ENCODE peak calls at places on chromosomes 16 and 17, in eight cellular contexts. L is activated T-cell treated with anti-CD3 and anti-CD28 coated beads for 24 hours, Q is Caco-2, W is Panc1, P is IMR-90, E is Ammon's horn, I is breast epithelium, M is BJ. D is an unnamed sample.

GRCh38 chr17:80109066-80109618 is 7.8 kb downstream of the GAA start:
- DNase-seq in L (no peak), Q (no peak), W (no peak), P (no peak), E (no peak), I (no peak), M (no peak), D (no peak)

GRCh38 chr16:3580686-3581085 is 3.5 kb upstream of the NLRC3 start:
- DNase-seq in L (no peak), Q (no peak), W (no peak), P (peak; percentile 20), E (no peak), I (no peak), M (no peak), D (no peak)

GRCh38 chr16:17404903-17405691 is 65.7 kb downstream of the XYLT1 start:
- DNase-seq in L (no peak), Q (no peak), W (no peak), P (peak; percentile 49), E (peak; percentile 97), I (no peak), M (no peak), D (peak; percentile 52)

GRCh38 chr17:82238562-82239201 is 9.8 kb downstream of the SLC16A3 start:
- DNase-seq in L (peak; percentile 59), Q (no peak), W (no peak), P (peak; percentile 66), E (peak; percentile 61), I (peak; percentile 89), M (peak; percentile 72), D (peak; percentile 64)

GRCh38 chr16:81446318-81447275 is 2.0 kb downstream of the CMIP start:
- DNase-seq in L (no peak), Q (no peak), W (no peak), P (peak; percentile 51), E (peak; percentile 39), I (peak; percentile 59), M (no peak), D (no peak)

GRCh38 chr16:10514369-10515055 is 65.9 kb downstream of the EMP2 start:
- DNase-seq in L (peak; percentile 23), Q (no peak), W (peak; percentile 38), P (peak; percentile 70), E (peak; percentile 36), I (no peak), M (peak; percentile 27), D (peak; percentile 28)

GRCh38 chr16:67399218-67399733 is 6.0 kb upstream of the TPPP3 start:
- DNase-seq in L (peak; percentile 30), Q (no peak), W (no peak), P (no peak), E (peak; percentile 57), I (no peak), M (no peak), D (no peak)

GRCh38 chr16:75219838-75220237 is 1.1 kb downstream of the CTRB1 start:
- DNase-seq in L (peak; percentile 16), Q (no peak), W (no peak), P (no peak), E (no peak), I (no peak), M (no peak), D (no peak)

GRCh38 chr17:32769846-32770245 is 107.1 kb downstream of the MYO1D start:
- DNase-seq in L (no peak), Q (no peak), W (no peak), P (no peak), E (no peak), I (no peak), M (no peak), D (no peak)

GRCh38 chr17:76672270-76672851 is 28.8 kb upstream of the ST6GALNAC1 start:
- DNase-seq in L (no peak), Q (no peak), W (no peak), P (no peak), E (no peak), I (no peak), M (no peak), D (no peak)

GRCh38 chr17:31715436-31715835 is 143.6 kb downstream of the COPRS start:
- DNase-seq in L (no peak), Q (no peak), W (no peak), P (no peak), E (no peak), I (no peak), M (no peak), D (no peak)

GRCh38 chr17:5019475-5019956 is 15.7 kb downstream of the SLC52A1 start:
- DNase-seq in L (peak; percentile 32), Q (no peak), W (no peak), P (peak; percentile 12), E (no peak), I (no peak), M (no peak), D (no peak)

GRCh38 chr16:83268164-83268563 is 539.6 kb upstream of the HSBP1 start:
- DNase-seq in L (no peak), Q (no peak), W (no peak), P (no peak), E (no peak), I (no peak), M (no peak), D (no peak)

GRCh38 chr17:45197555-45198334 is 23.9 kb upstream of the FMNL1 start:
- DNase-seq in L (peak; percentile 83), Q (peak; percentile 96), W (peak; percentile 61), P (peak; percentile 77), E (peak; percentile 85), I (peak; percentile 91), M (no peak), D (peak; percentile 92)

GRCh38 chr16:79171504-79172240 is 428.9 kb downstream of the MAF start:
- DNase-seq in L (no peak), Q (no peak), W (no peak), P (no peak), E (no peak), I (no peak), M (no peak), D (no peak)

GRCh38 chr16:11259655-11260595 is 3.9 kb upstream of the SOCS1 start:
- DNase-seq in L (no peak), Q (no peak), W (no peak), P (no peak), E (no peak), I (no peak), M (no peak), D (no peak)

GRCh38 chr16:1383556-1383955 is 30.9 kb downstream of the UNKL start:
- DNase-seq in L (no peak), Q (no peak), W (no peak), P (no peak), E (no peak), I (no peak), M (no peak), D (no peak)

GRCh38 chr17:9331512-9332163 is 244.0 kb downstream of the STX8 start:
- DNase-seq in L (no peak), Q (no peak), W (no peak), P (no peak), E (peak; percentile 52), I (no peak), M (no peak), D (no peak)

GRCh38 chr17:73231363-73231762 is 30.3 kb downstream of the CPSF4L start:
- DNase-seq in L (no peak), Q (no peak), W (no peak), P (peak; percentile 25), E (no peak), I (no peak), M (no peak), D (no peak)

GRCh38 chr16:15052747-15053476 is 3.0 kb downstream of the NTAN1 start:
- DNase-seq in L (no peak), Q (no peak), W (no peak), P (no peak), E (no peak), I (no peak), M (no peak), D (no peak)

GRCh38 chr16:13587171-13587570 is 332.8 kb upstream of the ERCC4 start:
- DNase-seq in L (no peak), Q (no peak), W (no peak), P (no peak), E (no peak), I (no peak), M (no peak), D (no peak)

GRCh38 chr16:29820730-29821662 is 734 bp downstream of the MVP start:
- DNase-seq in L (no peak), Q (no peak), W (no peak), P (no peak), E (no peak), I (no peak), M (no peak), D (no peak)

GRCh38 chr17:62794666-62794971 is 13.5 kb downstream of the MARCHF10 start:
- DNase-seq in L (no peak), Q (no peak), W (no peak), P (no peak), E (no peak), I (no peak), M (no peak), D (no peak)

GRCh38 chr17:75069783-75070182 is 18.0 kb upstream of the SLC16A5 start:
- DNase-seq in L (no peak), Q (no peak), W (no peak), P (no peak), E (no peak), I (no peak), M (no peak), D (no peak)

GRCh38 chr17:76278952-76279741 is 14.0 kb downstream of the UBALD2 start:
- DNase-seq in L (peak; percentile 78), Q (peak; percentile 87), W (no peak), P (peak; percentile 62), E (peak; percentile 81), I (peak; percentile 86), M (no peak), D (peak; percentile 77)

GRCh38 chr16:72427001-72427785 is 255.2 kb upstream of the PMFBP1 start:
- DNase-seq in L (no peak), Q (no peak), W (no peak), P (no peak), E (peak; percentile 83), I (no peak), M (no peak), D (no peak)

GRCh38 chr16:10323528-10323869 is 62.4 kb upstream of the ATF7IP2 start:
- DNase-seq in L (no peak), Q (no peak), W (no peak), P (no peak), E (no peak), I (no peak), M (no peak), D (no peak)

GRCh38 chr17:40122466-40122943 is 734 bp downstream of the MSL1 start:
- DNase-seq in L (no peak), Q (peak; percentile 57), W (no peak), P (peak; percentile 47), E (no peak), I (no peak), M (no peak), D (no peak)

GRCh38 chr16:76729525-76729924 is 452.3 kb downstream of the CNTNAP4 start:
- DNase-seq in L (no peak), Q (peak; percentile 46), W (no peak), P (no peak), E (no peak), I (no peak), M (no peak), D (no peak)

GRCh38 chr16:22787456-22788189 is 26.3 kb upstream of the HS3ST2 start:
- DNase-seq in L (no peak), Q (no peak), W (no peak), P (peak; percentile 2), E (no peak), I (no peak), M (peak; percentile 88), D (no peak)

GRCh38 chr17:82230627-82231311 is 1.9 kb downstream of the SLC16A3 start:
- DNase-seq in L (peak; percentile 28), Q (no peak), W (no peak), P (peak; percentile 81), E (peak; percentile 59), I (no peak), M (no peak), D (peak; percentile 92)

D was measured in T1000.